ENCODE peak calls at places on chromosomes 2 and 18, in six cellular contexts. One of them, this sample, is unnamed.

GRCh38 chr2:113850687-113851086 is 39.2 kb upstream of the ACTR3 start:
- DNase-seq in upper lobe of left lung: no peak
- DNase-seq in DMS153: no peak
- DNase-seq in iris pigment epithelial cell: peak
- DNase-seq in SK-MEL-5: no peak
- DNase-seq in type B pancreatic cell: no peak
- DNase-seq in this sample: peak

GRCh38 chr18:22613058-22613690 is 195.5 kb upstream of the CTAGE1 start:
- DNase-seq in SK-MEL-5: no peak
- DNase-seq in iris pigment epithelial cell: no peak
- DNase-seq in upper lobe of left lung: peak
- DNase-seq in DMS153: peak
- DNase-seq in type B pancreatic cell: no peak
- DNase-seq in this sample: no peak

GRCh38 chr2:170967553-170967952 is 38.5 kb downstream of the GORASP2 start:
- DNase-seq in iris pigment epithelial cell: no peak
- DNase-seq in type B pancreatic cell: no peak
- DNase-seq in SK-MEL-5: no peak
- DNase-seq in upper lobe of left lung: no peak
- DNase-seq in DMS153: no peak
- DNase-seq in this sample: no peak

GRCh38 chr2:86158286-86158685 is 37.0 kb downstream of the IMMT start:
- DNase-seq in type B pancreatic cell: no peak
- DNase-seq in SK-MEL-5: no peak
- DNase-seq in upper lobe of left lung: no peak
- DNase-seq in iris pigment epithelial cell: no peak
- DNase-seq in DMS153: no peak
- DNase-seq in this sample: no peak

GRCh38 chr18:3055861-3056260 is 42.9 kb upstream of the LPIN2 start:
- DNase-seq in iris pigment epithelial cell: peak
- DNase-seq in DMS153: no peak
- DNase-seq in SK-MEL-5: no peak
- DNase-seq in upper lobe of left lung: no peak
- DNase-seq in type B pancreatic cell: no peak
- DNase-seq in this sample: peak

GRCh38 chr18:76801567-76802505 is 20.5 kb upstream of the ZNF236 start:
- DNase-seq in SK-MEL-5: peak
- DNase-seq in upper lobe of left lung: peak
- DNase-seq in iris pigment epithelial cell: peak
- DNase-seq in DMS153: peak
- DNase-seq in type B pancreatic cell: no peak
- DNase-seq in this sample: peak

GRCh38 chr2:20501974-20502373 is 55.1 kb downstream of the RHOB start:
- DNase-seq in type B pancreatic cell: no peak
- DNase-seq in DMS153: no peak
- DNase-seq in upper lobe of left lung: no peak
- DNase-seq in SK-MEL-5: peak
- DNase-seq in iris pigment epithelial cell: peak
- DNase-seq in this sample: peak

GRCh38 chr18:25282282-25282681 is 69.7 kb downstream of the ZNF521 start:
- DNase-seq in type B pancreatic cell: no peak
- DNase-seq in DMS153: no peak
- DNase-seq in SK-MEL-5: no peak
- DNase-seq in iris pigment epithelial cell: no peak
- DNase-seq in upper lobe of left lung: peak
- DNase-seq in this sample: no peak

GRCh38 chr2:240630771-240631560 is 5.7 kb downstream of the GPR35 start:
- DNase-seq in upper lobe of left lung: peak
- DNase-seq in type B pancreatic cell: peak
- DNase-seq in DMS153: no peak
- DNase-seq in SK-MEL-5: no peak
- DNase-seq in iris pigment epithelial cell: no peak
- DNase-seq in this sample: no peak

GRCh38 chr2:226050822-226051221 is 651.3 kb downstream of the NYAP2 start:
- DNase-seq in DMS153: no peak
- DNase-seq in upper lobe of left lung: no peak
- DNase-seq in iris pigment epithelial cell: peak
- DNase-seq in type B pancreatic cell: no peak
- DNase-seq in SK-MEL-5: no peak
- DNase-seq in this sample: no peak

GRCh38 chr18:44844486-44844885 is 163.8 kb downstream of the SETBP1 start:
- DNase-seq in upper lobe of left lung: no peak
- DNase-seq in SK-MEL-5: no peak
- DNase-seq in iris pigment epithelial cell: no peak
- DNase-seq in type B pancreatic cell: no peak
- DNase-seq in DMS153: no peak
- DNase-seq in this sample: no peak

GRCh38 chr2:179861027-179861776 is at the start of gene ZNF385B:
- DNase-seq in iris pigment epithelial cell: peak
- DNase-seq in DMS153: no peak
- DNase-seq in upper lobe of left lung: no peak
- DNase-seq in SK-MEL-5: no peak
- DNase-seq in type B pancreatic cell: peak
- DNase-seq in this sample: peak

GRCh38 chr18:77131652-77132368 is 773 bp downstream of the MBP start:
- DNase-seq in upper lobe of left lung: peak
- DNase-seq in iris pigment epithelial cell: no peak
- DNase-seq in SK-MEL-5: peak
- DNase-seq in type B pancreatic cell: peak
- DNase-seq in DMS153: no peak
- DNase-seq in this sample: peak

GRCh38 chr2:26412091-26412673 is 10.5 kb downstream of the DRC1 start:
- DNase-seq in DMS153: no peak
- DNase-seq in SK-MEL-5: peak
- DNase-seq in type B pancreatic cell: no peak
- DNase-seq in iris pigment epithelial cell: peak
- DNase-seq in upper lobe of left lung: no peak
- DNase-seq in this sample: peak

GRCh38 chr18:46069524-46069923 is 2.5 kb downstream of the PSTPIP2 start:
- DNase-seq in upper lobe of left lung: no peak
- DNase-seq in SK-MEL-5: no peak
- DNase-seq in type B pancreatic cell: no peak
- DNase-seq in DMS153: no peak
- DNase-seq in iris pigment epithelial cell: peak
- DNase-seq in this sample: no peak

GRCh38 chr2:100707016-100707947 is 112.7 kb upstream of the NPAS2 start:
- DNase-seq in DMS153: no peak
- DNase-seq in iris pigment epithelial cell: no peak
- DNase-seq in upper lobe of left lung: no peak
- DNase-seq in SK-MEL-5: no peak
- DNase-seq in type B pancreatic cell: no peak
- DNase-seq in this sample: no peak

GRCh38 chr2:196979976-196980375 is 53.5 kb upstream of the PGAP1 start:
- DNase-seq in DMS153: peak
- DNase-seq in iris pigment epithelial cell: no peak
- DNase-seq in upper lobe of left lung: no peak
- DNase-seq in type B pancreatic cell: no peak
- DNase-seq in SK-MEL-5: no peak
- DNase-seq in this sample: no peak